ENCODE peak calls at places on chromosomes 4 and X, in nine cellular contexts. S, E, O, B, A, D, V, H and F are unnamed samples.

GRCh38 chrX:86171366-86171765 is 23.1 kb downstream of the DACH2 start:
- DNase-seq in V (no peak), S (no peak), E (no peak), O (peak), B (no peak), H (peak), D (no peak), A (no peak), F (peak)

GRCh38 chr4:78669453-78669852 is 106.7 kb upstream of the BMP2K start:
- DNase-seq in D (no peak), V (no peak), E (no peak), H (no peak), S (no peak), A (no peak), B (no peak), O (no peak), F (no peak)

GRCh38 chrX:43940811-43941210 is 32.4 kb downstream of the NDP start:
- DNase-seq in H (peak), O (peak), A (no peak), S (no peak), D (no peak), E (no peak), B (no peak), V (no peak), F (no peak)

GRCh38 chr4:132195181-132195580 is 953.9 kb upstream of the PCDH10 start:
- DNase-seq in E (no peak), O (no peak), B (no peak), A (no peak), D (no peak), S (no peak), H (no peak), V (no peak), F (no peak)

GRCh38 chrX:100946521-100946920 is 17.8 kb upstream of the XKRX start:
- DNase-seq in A (no peak), V (no peak), E (no peak), S (no peak), B (no peak), O (no peak), D (no peak), H (no peak), F (no peak)

GRCh38 chrX:151624677-151625076 is 61.2 kb downstream of the PASD1 start:
- DNase-seq in S (no peak), A (no peak), E (no peak), B (no peak), H (no peak), O (no peak), D (no peak), V (no peak), F (no peak)

GRCh38 chrX:149830192-149830873 is 48.6 kb downstream of the MAGEA9 start:
- DNase-seq in A (no peak), O (no peak), V (no peak), D (no peak), H (peak), S (no peak), E (no peak), B (peak), F (peak)

GRCh38 chr4:144449623-144450022 is 196.3 kb upstream of the HHIP start:
- DNase-seq in A (no peak), D (no peak), O (no peak), S (no peak), E (no peak), V (no peak), H (peak), B (no peak), F (no peak)

GRCh38 chr4:41594439-41594838 is 56.5 kb downstream of the LIMCH1 start:
- DNase-seq in H (no peak), B (no peak), D (no peak), E (no peak), O (no peak), V (no peak), S (no peak), A (no peak), F (peak)

GRCh38 chrX:74613350-74614192 is 853 bp downstream of the RLIM start:
- DNase-seq in B (no peak), E (no peak), V (no peak), S (no peak), H (peak), D (no peak), A (no peak), O (peak), F (peak)

GRCh38 chr4:79697444-79697843 is 289.4 kb upstream of the GK2 start:
- DNase-seq in D (no peak), A (no peak), E (no peak), V (no peak), S (no peak), O (no peak), B (no peak), H (no peak), F (no peak)

GRCh38 chr4:98664959-98665358 is 6.5 kb upstream of the TSPAN5 start:
- DNase-seq in V (no peak), E (no peak), B (no peak), S (no peak), A (no peak), H (no peak), O (no peak), D (no peak), F (no peak)

GRCh38 chr4:105966046-105966445 is 70.8 kb downstream of the NPNT start:
- DNase-seq in D (no peak), H (peak), V (no peak), S (no peak), A (no peak), E (no peak), B (no peak), O (no peak), F (no peak)

GRCh38 chr4:84908876-84909275 is 57.6 kb downstream of the WDFY3 start:
- DNase-seq in O (no peak), A (no peak), D (no peak), S (no peak), V (no peak), E (no peak), B (no peak), H (no peak), F (no peak)

GRCh38 chrX:82466994-82467393 is 1041.1 kb upstream of the POU3F4 start:
- DNase-seq in S (no peak), O (no peak), B (no peak), H (no peak), D (no peak), V (no peak), A (no peak), E (no peak), F (no peak)

GRCh38 chrX:83509246-83509801 is 1.2 kb downstream of the POU3F4 start:
- DNase-seq in D (no peak), V (no peak), S (no peak), O (no peak), A (no peak), E (no peak), B (no peak), H (no peak), F (no peak)

GRCh38 chr4:26141916-26142638 is 178.7 kb upstream of the RBPJ start:
- DNase-seq in S (no peak), A (no peak), O (no peak), H (no peak), E (peak), V (no peak), B (no peak), D (no peak), F (no peak)